ENCODE peak calls at places on chromosome 13, in nine cellular contexts. One of them, this sample, is unnamed.

GRCh38 chr13:75050419-75051066 is 431.4 kb downstream of the TBC1D4 start:
- DNase-seq in IMR-90: peak
- DNase-seq in gastrocnemius medialis: no peak
- DNase-seq in breast epithelium: no peak
- DNase-seq in right lobe of liver: no peak
- DNase-seq in uterus: no peak
- DNase-seq in heart left ventricle: no peak
- DNase-seq in A549: no peak
- DNase-seq in Peyer's patch: no peak
- DNase-seq in this sample: no peak

GRCh38 chr13:83879431-83880171 is 2.7 kb downstream of the SLITRK1 start:
- DNase-seq in A549: no peak
- DNase-seq in breast epithelium: no peak
- DNase-seq in uterus: no peak
- DNase-seq in IMR-90: no peak
- DNase-seq in right lobe of liver: no peak
- DNase-seq in gastrocnemius medialis: no peak
- DNase-seq in heart left ventricle: no peak
- DNase-seq in Peyer's patch: no peak
- DNase-seq in this sample: no peak

GRCh38 chr13:63110431-63110830 is 1694.8 kb upstream of the PCDH20 start:
- DNase-seq in gastrocnemius medialis: no peak
- DNase-seq in Peyer's patch: no peak
- DNase-seq in A549: no peak
- DNase-seq in breast epithelium: no peak
- DNase-seq in right lobe of liver: no peak
- DNase-seq in heart left ventricle: no peak
- DNase-seq in IMR-90: peak
- DNase-seq in uterus: no peak
- DNase-seq in this sample: no peak

GRCh38 chr13:113995051-113995601 is 21.2 kb upstream of the C13orf46 start:
- DNase-seq in right lobe of liver: no peak
- DNase-seq in gastrocnemius medialis: no peak
- DNase-seq in IMR-90: no peak
- DNase-seq in breast epithelium: no peak
- DNase-seq in Peyer's patch: no peak
- DNase-seq in heart left ventricle: peak
- DNase-seq in A549: no peak
- DNase-seq in uterus: no peak
- DNase-seq in this sample: no peak

GRCh38 chr13:112770504-112770903 is 80.7 kb downstream of the ATP11A start:
- DNase-seq in IMR-90: no peak
- DNase-seq in gastrocnemius medialis: no peak
- DNase-seq in uterus: no peak
- DNase-seq in heart left ventricle: no peak
- DNase-seq in right lobe of liver: no peak
- DNase-seq in Peyer's patch: no peak
- DNase-seq in A549: no peak
- DNase-seq in breast epithelium: no peak
- DNase-seq in this sample: no peak

GRCh38 chr13:75724742-75725504 is 88.8 kb downstream of the LMO7 start:
- DNase-seq in uterus: no peak
- DNase-seq in gastrocnemius medialis: no peak
- DNase-seq in breast epithelium: no peak
- DNase-seq in heart left ventricle: no peak
- DNase-seq in Peyer's patch: no peak
- DNase-seq in IMR-90: no peak
- DNase-seq in right lobe of liver: no peak
- DNase-seq in A549: peak
- DNase-seq in this sample: no peak

GRCh38 chr13:45229172-45229571 is 28.3 kb upstream of the KCTD4 start:
- DNase-seq in heart left ventricle: no peak
- DNase-seq in IMR-90: no peak
- DNase-seq in breast epithelium: no peak
- DNase-seq in A549: no peak
- DNase-seq in Peyer's patch: no peak
- DNase-seq in gastrocnemius medialis: no peak
- DNase-seq in right lobe of liver: no peak
- DNase-seq in uterus: no peak
- DNase-seq in this sample: no peak

GRCh38 chr13:42990147-42990990 is 1.7 kb downstream of the EPSTI1 start:
- DNase-seq in A549: no peak
- DNase-seq in right lobe of liver: no peak
- DNase-seq in uterus: no peak
- DNase-seq in IMR-90: peak
- DNase-seq in Peyer's patch: no peak
- DNase-seq in breast epithelium: no peak
- DNase-seq in heart left ventricle: no peak
- DNase-seq in gastrocnemius medialis: no peak
- DNase-seq in this sample: no peak

GRCh38 chr13:38662362-38662761 is 24.5 kb upstream of the FREM2 start:
- DNase-seq in heart left ventricle: no peak
- DNase-seq in gastrocnemius medialis: no peak
- DNase-seq in uterus: no peak
- DNase-seq in IMR-90: peak
- DNase-seq in Peyer's patch: no peak
- DNase-seq in right lobe of liver: no peak
- DNase-seq in breast epithelium: no peak
- DNase-seq in A549: no peak
- DNase-seq in this sample: no peak

DNA sequence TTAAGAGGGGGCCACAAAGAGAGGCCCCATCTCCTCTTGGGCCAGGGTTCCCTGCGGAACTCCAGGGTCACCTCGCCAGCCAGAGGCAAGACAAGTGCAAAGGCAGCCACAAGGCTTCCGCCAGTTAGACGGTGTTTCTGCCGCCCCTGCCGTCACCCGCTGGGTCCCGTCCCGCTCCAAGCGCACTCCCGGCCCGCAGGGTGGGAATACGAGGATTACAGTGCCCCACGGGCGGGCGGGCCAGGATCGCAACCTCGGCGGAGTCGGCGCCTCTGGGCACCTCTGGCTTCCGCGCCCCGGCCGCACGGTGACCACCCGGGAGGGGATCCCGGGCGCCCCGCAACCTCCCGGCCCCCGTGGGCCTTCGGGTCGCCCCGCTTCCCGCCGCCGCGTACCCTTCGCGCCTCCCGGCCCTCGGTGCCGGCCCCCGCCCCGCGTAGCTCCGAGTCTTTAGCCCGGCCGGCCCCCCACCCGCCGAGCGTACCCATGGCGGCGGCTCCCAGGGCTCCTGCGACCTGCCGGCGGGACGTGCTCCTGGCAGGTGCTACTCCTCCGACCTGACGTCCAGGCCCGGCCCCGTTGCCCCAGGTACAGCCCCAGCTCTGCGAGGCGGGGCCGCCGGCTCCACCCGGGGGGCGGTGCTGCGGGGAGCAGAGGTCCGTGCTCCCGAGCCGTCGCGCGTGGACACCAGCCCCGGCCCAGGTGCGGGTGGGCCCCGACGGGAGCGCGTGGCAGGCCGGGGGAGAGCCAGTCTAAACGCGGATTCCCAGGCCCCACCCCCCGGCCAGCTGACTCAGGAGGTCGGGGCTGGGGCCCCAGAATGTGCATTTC is at the start of gene SLC15A1:
- DNase-seq in gastrocnemius medialis: no peak
- DNase-seq in heart left ventricle: no peak
- DNase-seq in breast epithelium: no peak
- DNase-seq in right lobe of liver: peak
- DNase-seq in Peyer's patch: no peak
- DNase-seq in IMR-90: no peak
- DNase-seq in A549: no peak
- DNase-seq in uterus: no peak
- DNase-seq in this sample: no peak
- H3K4me3 ChIP-seq in gastrocnemius medialis: no peak
- H3K4me3 ChIP-seq in heart left ventricle: peak
- H3K4me3 ChIP-seq in breast epithelium: peak
- H3K4me3 ChIP-seq in right lobe of liver: peak
- H3K4me3 ChIP-seq in Peyer's patch: peak
- H3K4me3 ChIP-seq in IMR-90: no peak
- H3K4me3 ChIP-seq in A549: peak
- H3K4me3 ChIP-seq in uterus: no peak
- H3K4me3 ChIP-seq in this sample: no peak

DNA sequence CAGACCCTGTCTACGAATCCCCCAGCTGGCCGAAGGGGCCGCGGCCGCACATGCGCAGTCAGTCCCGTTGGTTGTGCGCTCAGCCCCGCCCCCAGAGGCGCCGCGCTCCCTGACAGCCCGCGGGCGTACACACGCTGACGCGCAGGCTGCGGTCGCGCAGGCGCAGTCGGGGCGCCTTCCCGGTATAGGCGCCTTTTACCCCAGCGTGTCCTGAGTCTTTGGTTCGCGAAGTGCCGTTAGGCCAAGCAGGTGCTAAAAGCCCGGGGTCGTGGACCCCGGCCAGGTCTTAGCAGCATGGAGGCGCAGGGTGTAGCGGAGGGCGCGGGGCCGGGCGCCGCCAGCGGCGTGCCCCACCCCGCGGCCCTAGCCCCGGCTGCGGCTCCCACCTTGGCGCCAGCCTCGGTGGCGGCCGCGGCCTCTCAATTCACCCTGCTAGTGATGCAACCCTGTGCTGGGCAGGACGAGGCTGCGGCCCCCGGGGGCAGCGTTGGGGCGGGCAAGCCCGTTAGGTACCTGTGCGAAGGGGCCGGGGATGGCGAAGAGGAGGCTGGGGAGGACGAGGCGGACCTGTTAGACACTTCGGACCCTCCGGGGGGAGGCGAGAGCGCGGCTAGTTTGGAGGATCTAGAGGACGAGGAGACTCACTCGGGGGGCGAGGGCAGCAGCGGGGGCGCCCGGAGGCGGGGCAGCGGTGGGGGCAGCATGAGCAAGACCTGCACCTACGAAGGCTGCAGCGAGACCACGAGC is at the start of gene RFXAP:
- DNase-seq in gastrocnemius medialis: peak
- DNase-seq in IMR-90: peak
- DNase-seq in Peyer's patch: peak
- DNase-seq in heart left ventricle: peak
- DNase-seq in uterus: peak
- DNase-seq in A549: peak
- DNase-seq in breast epithelium: peak
- DNase-seq in right lobe of liver: peak
- DNase-seq in this sample: peak
- TF ChIP-seq POLR2A in gastrocnemius medialis: peak
- TF ChIP-seq POLR2A in IMR-90: no peak
- TF ChIP-seq POLR2A in Peyer's patch: peak
- TF ChIP-seq POLR2A in heart left ventricle: no peak
- TF ChIP-seq POLR2A in uterus: peak
- TF ChIP-seq POLR2A in A549: peak
- TF ChIP-seq POLR2A in breast epithelium: peak
- TF ChIP-seq POLR2A in right lobe of liver: peak
- TF ChIP-seq POLR2A in this sample: peak

GRCh38 chr13:32415019-32415418 is 12.9 kb downstream of the N4BP2L1 start:
- DNase-seq in breast epithelium: no peak
- DNase-seq in uterus: no peak
- DNase-seq in IMR-90: no peak
- DNase-seq in heart left ventricle: no peak
- DNase-seq in gastrocnemius medialis: no peak
- DNase-seq in right lobe of liver: peak
- DNase-seq in Peyer's patch: no peak
- DNase-seq in A549: peak
- DNase-seq in this sample: no peak

GRCh38 chr13:32414580-32414979 is 13.3 kb downstream of the N4BP2L1 start:
- DNase-seq in A549: no peak
- DNase-seq in right lobe of liver: peak
- DNase-seq in breast epithelium: no peak
- DNase-seq in heart left ventricle: no peak
- DNase-seq in gastrocnemius medialis: no peak
- DNase-seq in IMR-90: no peak
- DNase-seq in Peyer's patch: no peak
- DNase-seq in uterus: no peak
- DNase-seq in this sample: no peak

GRCh38 chr13:32419862-32420261 is 8.1 kb downstream of the N4BP2L1 start:
- DNase-seq in IMR-90: no peak
- DNase-seq in uterus: no peak
- DNase-seq in breast epithelium: no peak
- DNase-seq in Peyer's patch: no peak
- DNase-seq in gastrocnemius medialis: no peak
- DNase-seq in right lobe of liver: no peak
- DNase-seq in A549: no peak
- DNase-seq in heart left ventricle: no peak
- DNase-seq in this sample: no peak

GRCh38 chr13:32413284-32413683 is 14.6 kb downstream of the N4BP2L1 start:
- DNase-seq in A549: no peak
- DNase-seq in IMR-90: no peak
- DNase-seq in uterus: no peak
- DNase-seq in breast epithelium: no peak
- DNase-seq in right lobe of liver: no peak
- DNase-seq in Peyer's patch: no peak
- DNase-seq in heart left ventricle: no peak
- DNase-seq in gastrocnemius medialis: no peak
- DNase-seq in this sample: no peak

GRCh38 chr13:32417995-32418394 is 9.9 kb downstream of the N4BP2L1 start:
- DNase-seq in gastrocnemius medialis: no peak
- DNase-seq in IMR-90: no peak
- DNase-seq in right lobe of liver: no peak
- DNase-seq in uterus: no peak
- DNase-seq in A549: no peak
- DNase-seq in breast epithelium: no peak
- DNase-seq in Peyer's patch: no peak
- DNase-seq in heart left ventricle: no peak
- DNase-seq in this sample: no peak
- H3K4me3 ChIP-seq in gastrocnemius medialis: no peak
- H3K4me3 ChIP-seq in IMR-90: no peak
- H3K4me3 ChIP-seq in right lobe of liver: no peak
- H3K4me3 ChIP-seq in uterus: no peak
- H3K4me3 ChIP-seq in A549: no peak
- H3K4me3 ChIP-seq in breast epithelium: no peak
- H3K4me3 ChIP-seq in Peyer's patch: no peak
- H3K4me3 ChIP-seq in heart left ventricle: no peak
- H3K4me3 ChIP-seq in this sample: no peak

GRCh38 chr13:51728972-51729371 is 75.0 kb downstream of the DHRS12 start:
- DNase-seq in heart left ventricle: no peak
- DNase-seq in uterus: no peak
- DNase-seq in Peyer's patch: no peak
- DNase-seq in gastrocnemius medialis: no peak
- DNase-seq in IMR-90: peak
- DNase-seq in A549: no peak
- DNase-seq in right lobe of liver: no peak
- DNase-seq in breast epithelium: no peak
- DNase-seq in this sample: no peak

GRCh38 chr13:51727634-51728274 is 76.2 kb downstream of the DHRS12 start:
- DNase-seq in heart left ventricle: no peak
- DNase-seq in breast epithelium: no peak
- DNase-seq in Peyer's patch: no peak
- DNase-seq in A549: no peak
- DNase-seq in gastrocnemius medialis: no peak
- DNase-seq in IMR-90: no peak
- DNase-seq in right lobe of liver: no peak
- DNase-seq in uterus: no peak
- DNase-seq in this sample: no peak

GRCh38 chr13:51724721-51725120 is 79.2 kb downstream of the DHRS12 start:
- DNase-seq in Peyer's patch: no peak
- DNase-seq in A549: no peak
- DNase-seq in right lobe of liver: no peak
- DNase-seq in gastrocnemius medialis: no peak
- DNase-seq in IMR-90: peak
- DNase-seq in heart left ventricle: no peak
- DNase-seq in uterus: no peak
- DNase-seq in breast epithelium: no peak
- DNase-seq in this sample: no peak

GRCh38 chr13:51728275-51728673 is 75.7 kb downstream of the DHRS12 start:
- DNase-seq in right lobe of liver: no peak
- DNase-seq in IMR-90: no peak
- DNase-seq in heart left ventricle: no peak
- DNase-seq in Peyer's patch: no peak
- DNase-seq in uterus: no peak
- DNase-seq in breast epithelium: no peak
- DNase-seq in A549: no peak
- DNase-seq in gastrocnemius medialis: no peak
- DNase-seq in this sample: no peak

GRCh38 chr13:51726446-51727185 is 77.3 kb downstream of the DHRS12 start:
- DNase-seq in gastrocnemius medialis: no peak
- DNase-seq in breast epithelium: no peak
- DNase-seq in A549: no peak
- DNase-seq in Peyer's patch: no peak
- DNase-seq in uterus: no peak
- DNase-seq in heart left ventricle: no peak
- DNase-seq in IMR-90: peak
- DNase-seq in right lobe of liver: no peak
- DNase-seq in this sample: no peak
- TF ChIP-seq POLR2A in gastrocnemius medialis: no peak
- TF ChIP-seq POLR2A in breast epithelium: no peak
- TF ChIP-seq POLR2A in A549: no peak
- TF ChIP-seq POLR2A in Peyer's patch: no peak
- TF ChIP-seq POLR2A in uterus: no peak
- TF ChIP-seq POLR2A in heart left ventricle: no peak
- TF ChIP-seq POLR2A in IMR-90: no peak
- TF ChIP-seq POLR2A in right lobe of liver: no peak
- TF ChIP-seq POLR2A in this sample: no peak